ENCODE peak calls at places on chromosomes 7 and 10, in seven cellular contexts. S is body of pancreas; H is activated gamma-delta T cell treated with Interleukin-2 at 50 U/mL for 16 hours; D is NCI-H1436; J is NCI-H1417; L is activated naive CD8-positive, alpha-beta T cell treated with anti-CD3 and anti-CD28 coated beads for 36 hours; R is stimulated activated CD4-positive, alpha-beta T cell treated with anti-CD3 and anti-CD28 coated beads, Interleukin-2, amount 100 ng/mL, for 48 hours. O is an unnamed sample.

GRCh38 chr10:114917927-114918672 is 19.9 kb upstream of the TRUB1 start:
- DNase-seq in L (no peak), J (peak), H (no peak), S (no peak), D (no peak), R (no peak), O (no peak)

GRCh38 chr10:7410800-7411670 is at the start of gene SFMBT2:
- DNase-seq in L (peak), S (peak), H (peak), J (peak), R (peak), D (no peak), O (peak)

GRCh38 chr10:126892150-126892872 is 12.9 kb upstream of the DOCK1 start:
- DNase-seq in L (no peak), D (no peak), R (no peak), H (no peak), J (no peak), S (no peak), O (no peak)

GRCh38 chr7:28979791-28980190 is 21.7 kb upstream of the TRIL start:
- DNase-seq in J (no peak), H (no peak), S (no peak), R (no peak), L (no peak), D (no peak), O (no peak)

GRCh38 chr7:31873816-31874597 is 187.0 kb downstream of the PPP1R17 start:
- DNase-seq in R (no peak), D (no peak), S (no peak), J (no peak), H (no peak), L (no peak), O (no peak)

GRCh38 chr10:22245567-22245966 is 27.8 kb upstream of the EBLN1 start:
- DNase-seq in L (no peak), R (no peak), D (no peak), S (no peak), J (no peak), H (no peak), O (no peak)

GRCh38 chr7:80907612-80908011 is 11.2 kb downstream of the SEMA3C start:
- DNase-seq in S (no peak), R (no peak), H (no peak), J (no peak), D (no peak), L (no peak), O (no peak)

GRCh38 chr7:111558948-111559347 is 3.3 kb downstream of the IMMP2L start:
- DNase-seq in R (no peak), J (no peak), H (no peak), L (no peak), S (no peak), D (no peak), O (no peak)

GRCh38 chr7:114370177-114370576 is 44.4 kb upstream of the FOXP2 start:
- DNase-seq in S (peak), J (peak), D (peak), H (no peak), R (no peak), L (no peak), O (no peak)

GRCh38 chr10:3935933-3936359 is 150.9 kb upstream of the KLF6 start:
- DNase-seq in D (no peak), H (no peak), L (no peak), J (no peak), R (no peak), S (peak), O (no peak)